ENCODE peak calls at places on chromosomes 5 and 9, in seven cellular contexts. L, B, H, C, A, U and O are unnamed samples.

GRCh38 chr5:81359108-81359507 is 34.8 kb downstream of the ACOT12 start:
- DNase-seq in L (no peak), B (no peak), H (no peak), C (no peak), A (no peak), U (no peak), O (no peak)

GRCh38 chr9:89564257-89564878 is 40.4 kb upstream of the GADD45G start:
- DNase-seq in L (no peak), B (no peak), H (no peak), C (no peak), A (peak; percentile 32), U (peak; percentile 72), O (no peak)

GRCh38 chr9:137428311-137428630 is 5.1 kb downstream of the NOXA1 start:
- DNase-seq in L (no peak), B (no peak), H (no peak), C (no peak), A (no peak), U (peak; percentile 61), O (peak; percentile 4)

GRCh38 chr9:128696923-128697707 is 5.2 kb upstream of the PKN3 start:
- DNase-seq in L (no peak), B (no peak), H (no peak), C (no peak), A (no peak), U (no peak), O (no peak)

GRCh38 chr5:83474170-83474796 is 2.7 kb downstream of the VCAN start:
- DNase-seq in L (peak; percentile 48), B (peak; percentile 69), H (peak; percentile 63), C (peak; percentile 68), A (peak; percentile 98), U (peak; percentile 82), O (peak; percentile 80)

GRCh38 chr5:169218862-169219261 is 82.1 kb downstream of the SLIT3 start:
- DNase-seq in L (no peak), B (no peak), H (no peak), C (no peak), A (no peak), U (no peak), O (no peak)

GRCh38 chr5:139859013-139859412 is 63.4 kb downstream of the PSD2 start:
- DNase-seq in L (no peak), B (no peak), H (no peak), C (no peak), A (no peak), U (peak; percentile 53), O (no peak)

GRCh38 chr9:78097541-78097940 is 65.9 kb upstream of the GNAQ start:
- DNase-seq in L (no peak), B (no peak), H (no peak), C (no peak), A (no peak), U (no peak), O (no peak)

GRCh38 chr5:121246971-121247370 is 604.7 kb upstream of the FTMT start:
- DNase-seq in L (no peak), B (no peak), H (no peak), C (no peak), A (no peak), U (no peak), O (no peak)

GRCh38 chr9:93825348-93826115 is 129.6 kb downstream of the BARX1 start:
- DNase-seq in L (no peak), B (no peak), H (no peak), C (no peak), A (no peak), U (peak; percentile 42), O (no peak)

GRCh38 chr9:97418894-97419293 is 7.0 kb downstream of the TDRD7 start:
- DNase-seq in L (no peak), B (no peak), H (no peak), C (no peak), A (no peak), U (no peak), O (no peak)

GRCh38 chr9:105004466-105005090 is 76.6 kb upstream of the ABCA1 start:
- DNase-seq in L (no peak), B (no peak), H (no peak), C (no peak), A (no peak), U (no peak), O (no peak)

GRCh38 chr9:105007143-105007542 is 79.2 kb upstream of the ABCA1 start:
- DNase-seq in L (no peak), B (peak; percentile 38), H (peak; percentile 50), C (peak; percentile 54), A (peak; percentile 92), U (no peak), O (no peak)

DNA sequence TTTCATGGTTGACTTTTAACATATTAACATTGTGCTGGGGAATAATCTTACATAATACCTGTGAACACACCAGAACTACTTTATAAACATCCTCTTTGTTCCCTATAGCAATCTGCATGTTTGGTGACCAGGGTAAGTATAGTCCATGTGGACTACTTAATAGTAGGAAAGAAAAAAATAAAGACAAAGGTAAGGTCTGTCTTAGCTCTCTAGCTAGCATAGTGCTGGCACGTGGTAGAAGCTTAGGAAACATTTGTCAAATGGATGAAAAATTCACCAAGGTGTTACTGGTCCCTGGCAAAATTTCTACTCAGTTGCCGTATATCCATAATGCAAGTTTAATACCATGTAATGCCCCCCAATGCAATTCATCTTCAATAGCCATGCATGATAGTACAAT is 78.6 kb upstream of the ABCA1 start:
- DNase-seq in L (no peak), B (no peak), H (no peak), C (no peak), A (no peak), U (no peak), O (no peak)
- H3K27ac ChIP-seq in L (no peak overlapping the region), B (no peak overlapping the region), H (no peak overlapping the region), C (peak overlapping the region; percentile 74), A (no peak overlapping the region), U (peak overlapping the region; percentile 67), O (no peak overlapping the region)

DNA sequence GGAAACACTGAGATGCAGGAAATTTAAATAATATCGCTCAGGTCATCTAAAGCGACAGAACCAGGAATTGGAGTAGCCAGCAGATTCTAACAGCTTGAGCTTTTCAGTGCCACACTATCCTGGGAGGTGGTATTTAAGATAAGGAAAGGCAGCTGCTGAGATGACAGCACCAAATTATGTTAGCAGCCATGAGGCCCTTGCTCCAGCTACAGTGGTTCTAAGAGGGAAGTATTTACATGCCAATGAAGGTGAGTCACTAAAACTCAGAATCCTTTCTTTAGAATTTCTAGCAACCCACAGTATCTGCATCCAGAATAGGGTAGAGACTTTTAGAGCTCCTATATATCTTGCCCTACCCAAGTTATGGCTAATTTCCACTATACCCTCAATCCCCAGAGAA is 127.0 kb upstream of the VLDLR start:
- DNase-seq in L (no peak), B (peak; percentile 78), H (no peak), C (no peak), A (peak; percentile 80), U (no peak), O (no peak)
- H3K27ac ChIP-seq in L (no peak overlapping the region), B (no peak overlapping the region), H (no peak overlapping the region), C (no peak overlapping the region), A (peak overlapping the region; percentile 65), U (no peak overlapping the region), O (peak overlapping the region; percentile 76)

DNA sequence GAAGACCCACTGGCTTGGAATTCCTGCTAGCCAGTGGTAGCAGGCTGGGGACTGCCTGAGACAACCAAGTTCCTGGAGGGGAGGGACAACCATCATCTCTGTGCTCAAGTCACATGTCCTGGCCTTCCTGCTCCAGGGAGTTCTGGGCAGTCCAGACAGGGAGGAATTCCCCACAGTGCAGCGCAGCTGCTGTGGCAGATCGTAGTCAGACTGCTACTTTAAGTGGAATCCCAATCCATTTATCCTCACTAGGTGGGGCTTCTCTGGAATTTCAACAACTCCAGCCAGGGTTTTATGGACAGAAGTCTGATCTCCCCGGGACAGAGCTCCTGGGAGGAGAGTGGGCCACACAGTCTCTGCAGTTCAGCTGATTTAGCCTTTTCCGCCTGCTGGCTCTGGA is 20.9 kb upstream of the OR5C1 start:
- DNase-seq in L (no peak), B (no peak), H (no peak), C (no peak), A (no peak), U (no peak), O (no peak)
- H3K27ac ChIP-seq in L (no peak overlapping the region), B (no peak overlapping the region), H (no peak overlapping the region), C (no peak overlapping the region), A (no peak overlapping the region), U (no peak overlapping the region), O (no peak overlapping the region)

GRCh38 chr5:179267071-179267670 is 78.1 kb downstream of the ADAMTS2 start:
- DNase-seq in L (no peak), B (no peak), H (peak; percentile 7), C (no peak), A (no peak), U (peak; percentile 77), O (no peak)
- H3K27ac ChIP-seq in L (no peak overlapping the region), B (peak overlapping the region; percentile 99), H (peak overlapping the region; percentile 84), C (peak overlapping the region; percentile 84), A (no peak overlapping the region), U (no peak overlapping the region), O (no peak overlapping the region)